ENCODE peak calls at places on chromosomes 2 and 18, in four cellular contexts. D is HCT116, C is K562, X is HepG2. Y is an unnamed sample.

GRCh38 chr2:20962939-20963543 is 80.8 kb downstream of the APOB start:
- DNase-seq in D (peak), C (peak), X (peak), Y (peak)

GRCh38 chr2:238290715-238291549 is 2.5 kb upstream of the PER2 start:
- DNase-seq in D (no peak), C (no peak), X (no peak), Y (no peak)

GRCh38 chr18:36504928-36505327 is 207.4 kb downstream of the FHOD3 start:
- DNase-seq in D (no peak), C (no peak), X (no peak), Y (no peak)

GRCh38 chr2:221517362-221518121 is 54.6 kb downstream of the EPHA4 start:
- DNase-seq in D (peak), C (no peak), X (no peak), Y (peak)

GRCh38 chr2:241009191-241009590 is 10.8 kb downstream of the SNED1 start:
- DNase-seq in D (no peak), C (no peak), X (no peak), Y (no peak)

GRCh38 chr2:120231974-120232635 is 8.9 kb upstream of the TMEM185B start:
- DNase-seq in D (no peak), C (peak), X (no peak), Y (no peak)

GRCh38 chr18:76757343-76757742 is 65.0 kb upstream of the ZNF236 start:
- DNase-seq in D (no peak), C (no peak), X (no peak), Y (no peak)

GRCh38 chr2:101272045-101272784 is 19.5 kb downstream of the CNOT11 start:
- DNase-seq in D (no peak), C (no peak), X (no peak), Y (no peak)

GRCh38 chr2:116804901-116805300 is 1009.6 kb upstream of the DDX18 start:
- DNase-seq in D (no peak), C (no peak), X (no peak), Y (no peak)

GRCh38 chr18:59429608-59430007 is 70.5 kb upstream of the LMAN1 start:
- DNase-seq in D (no peak), C (no peak), X (no peak), Y (no peak)

GRCh38 chr2:183984871-183985270 is 613.5 kb upstream of the ZNF804A start:
- DNase-seq in D (no peak), C (no peak), X (no peak), Y (no peak)

GRCh38 chr18:75211002-75211621 is 515 bp downstream of the TSHZ1 start:
- DNase-seq in D (no peak), C (peak), X (peak), Y (peak)

GRCh38 chr18:31247574-31248199 is 70.3 kb upstream of the DSG1 start:
- DNase-seq in D (no peak), C (no peak), X (no peak), Y (no peak)

GRCh38 chr2:177651833-177652232 is 259.3 kb downstream of the AGPS start:
- DNase-seq in D (no peak), C (no peak), X (no peak), Y (peak)

GRCh38 chr2:11343626-11344341 is 652 bp downstream of the ROCK2 start:
- DNase-seq in D (no peak), C (peak), X (peak), Y (peak)

GRCh38 chr2:49240608-49241007 is 86.3 kb upstream of the FSHR start:
- DNase-seq in D (no peak), C (no peak), X (peak), Y (no peak)

GRCh38 chr2:1730047-1730937 is 14.0 kb downstream of the PXDN start:
- DNase-seq in D (no peak), C (no peak), X (no peak), Y (peak)

GRCh38 chr18:78982186-78982585 is 2.6 kb downstream of the SALL3 start:
- DNase-seq in D (no peak), C (no peak), X (no peak), Y (no peak)

GRCh38 chr2:108905176-108905575 is 83.8 kb downstream of the EDAR start:
- DNase-seq in D (no peak), C (no peak), X (no peak), Y (no peak)

GRCh38 chr2:229650886-229651285 is 63.5 kb downstream of the DNER start:
- DNase-seq in D (no peak), C (no peak), X (no peak), Y (no peak)

GRCh38 chr2:178279636-178280035 is 85.3 kb downstream of the OSBPL6 start:
- DNase-seq in D (no peak), C (no peak), X (no peak), Y (no peak)

GRCh38 chr2:1997976-1998375 is 253.7 kb upstream of the PXDN start:
- DNase-seq in D (no peak), C (no peak), X (no peak), Y (no peak)

GRCh38 chr18:52340466-52341378 is 725 bp downstream of the DCC start:
- DNase-seq in D (no peak), C (no peak), X (no peak), Y (no peak)

GRCh38 chr18:36653141-36653869 is 175.5 kb downstream of the TPGS2 start:
- DNase-seq in D (no peak), C (no peak), X (no peak), Y (no peak)

GRCh38 chr2:36441816-36442215 is 86.2 kb downstream of the CRIM1 start:
- DNase-seq in D (no peak), C (no peak), X (no peak), Y (peak)

GRCh38 chr18:59047321-59047991 is 92.2 kb upstream of the SEC11C start:
- DNase-seq in D (no peak), C (no peak), X (no peak), Y (no peak)

GRCh38 chr2:7672027-7672684 is 754.9 kb downstream of the RNF144A start:
- DNase-seq in D (peak), C (peak), X (peak), Y (no peak)

GRCh38 chr2:220178991-220179695 is 551.7 kb downstream of the SLC4A3 start:
- DNase-seq in D (no peak), C (no peak), X (no peak), Y (no peak)

GRCh38 chr18:4016391-4017049 is 438.6 kb downstream of the DLGAP1 start:
- DNase-seq in D (no peak), C (no peak), X (no peak), Y (no peak)

GRCh38 chr2:83162421-83162820 is 1296.7 kb downstream of the SUCLG1 start:
- DNase-seq in D (no peak), C (no peak), X (no peak), Y (no peak)

GRCh38 chr2:172672999-172673726 is 62.5 kb upstream of the RAPGEF4 start:
- DNase-seq in D (no peak), C (no peak), X (no peak), Y (peak)
- TF ChIP-seq POLR2AphosphoS5 in D (no peak), C (no peak), X (no peak), Y (no peak)

GRCh38 chr2:27282892-27283291 is 663 bp downstream of the TRIM54 start:
- DNase-seq in D (no peak), C (no peak), X (peak), Y (peak)
- H3K9ac ChIP-seq in D (no peak), C (peak), X (no peak), Y (no peak)

DNA sequence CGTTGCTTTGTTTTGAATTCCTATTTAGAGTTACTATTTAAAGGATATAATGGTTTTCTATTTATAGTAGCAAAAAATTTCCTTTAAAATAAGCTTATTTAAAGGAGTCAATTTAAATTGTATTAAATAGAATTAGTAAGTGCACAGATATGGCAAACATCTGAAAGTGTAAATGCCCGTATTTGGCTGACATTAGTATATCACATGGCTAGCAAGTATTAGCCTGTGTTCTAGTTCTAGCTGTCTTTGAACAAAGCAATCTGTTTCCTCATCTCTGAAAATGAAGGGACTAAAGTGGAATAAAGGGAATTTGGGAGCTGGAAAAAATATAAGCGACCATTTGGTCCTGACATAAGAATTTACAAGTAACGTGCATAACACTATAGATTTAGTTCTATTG is 32.2 kb downstream of the PELI1 start:
- DNase-seq in D (no peak), C (no peak), X (no peak), Y (no peak)
- TF ChIP-seq POLR2AphosphoS5 in D (no peak), C (no peak), X (no peak), Y (no peak)

DNA sequence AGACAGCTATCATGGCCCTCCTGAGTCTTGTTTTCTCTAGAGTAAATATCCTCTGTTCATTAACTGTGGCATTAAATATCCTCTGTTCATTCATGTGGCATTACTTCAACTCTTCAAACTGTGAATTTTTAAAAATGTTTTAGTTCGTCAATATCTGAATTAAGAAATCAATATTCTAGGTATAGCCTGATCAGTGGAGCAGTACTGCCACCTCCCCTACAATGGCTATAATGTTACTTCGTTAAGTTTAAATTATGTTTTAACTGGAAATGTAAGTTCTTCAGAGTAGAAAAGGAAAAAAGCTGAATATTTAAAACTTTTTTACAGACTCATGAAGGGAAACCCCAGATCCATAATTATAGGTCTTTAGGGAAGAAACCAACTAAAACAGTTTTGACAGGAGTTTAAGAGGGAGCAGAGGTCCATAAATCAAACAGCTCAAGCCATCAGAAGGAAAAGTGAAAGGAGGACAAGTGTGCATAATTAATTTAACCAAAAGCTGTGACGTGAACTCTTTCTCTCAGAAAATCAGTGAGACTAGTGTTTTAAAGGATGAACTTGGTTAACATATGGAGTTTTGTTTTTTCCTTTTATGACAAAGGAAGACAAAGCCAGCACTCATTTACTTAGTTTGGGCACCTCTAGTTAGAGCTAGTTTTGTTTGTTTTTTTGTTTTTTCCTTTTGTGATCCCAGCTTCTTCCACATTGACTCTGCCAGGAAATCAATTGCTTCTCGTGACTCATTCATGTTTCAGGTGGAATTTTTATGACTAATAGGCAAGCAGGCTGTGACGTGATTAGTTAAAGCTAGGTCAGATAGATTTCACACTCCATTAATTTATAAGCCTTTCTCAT is 44.9 kb downstream of the RBBP8 start:
- DNase-seq in D (peak), C (no peak), X (no peak), Y (peak)
- H3K9ac ChIP-seq in D (peak), C (no peak), X (no peak), Y (no peak)